ENCODE peak calls at places on chromosomes 3 and 15, in six cellular contexts. One of them, this sample, is unnamed.

GRCh38 chr3:15154326-15154725 is 51.7 kb upstream of the CAPN7 start:
- DNase-seq in GOT3: no peak
- DNase-seq in T-cell: no peak
- DNase-seq in activated CD8-positive, alpha-beta memory T cell treated with anti-CD3 and anti-CD28 coated beads for 48 hours: no peak
- DNase-seq in fibroblast of lung: no peak
- DNase-seq in mucosa of descending colon: no peak
- DNase-seq in this sample: no peak

GRCh38 chr3:169861871-169862270 is 7.9 kb downstream of the LRRC31 start:
- DNase-seq in GOT3: no peak
- DNase-seq in T-cell: no peak
- DNase-seq in fibroblast of lung: no peak
- DNase-seq in activated CD8-positive, alpha-beta memory T cell treated with anti-CD3 and anti-CD28 coated beads for 48 hours: no peak
- DNase-seq in mucosa of descending colon: no peak
- DNase-seq in this sample: no peak

GRCh38 chr15:81050259-81050658 is 49.5 kb downstream of the TLNRD1 start:
- DNase-seq in fibroblast of lung: no peak
- DNase-seq in mucosa of descending colon: no peak
- DNase-seq in GOT3: no peak
- DNase-seq in activated CD8-positive, alpha-beta memory T cell treated with anti-CD3 and anti-CD28 coated beads for 48 hours: no peak
- DNase-seq in T-cell: no peak
- DNase-seq in this sample: no peak

GRCh38 chr3:128423525-128424147 is 43.1 kb downstream of the DNAJB8 start:
- DNase-seq in mucosa of descending colon: no peak
- DNase-seq in T-cell: no peak
- DNase-seq in GOT3: no peak
- DNase-seq in activated CD8-positive, alpha-beta memory T cell treated with anti-CD3 and anti-CD28 coated beads for 48 hours: no peak
- DNase-seq in fibroblast of lung: no peak
- DNase-seq in this sample: no peak

GRCh38 chr3:87233805-87234204 is 6.7 kb downstream of the CHMP2B start:
- DNase-seq in T-cell: no peak
- DNase-seq in activated CD8-positive, alpha-beta memory T cell treated with anti-CD3 and anti-CD28 coated beads for 48 hours: no peak
- DNase-seq in fibroblast of lung: no peak
- DNase-seq in mucosa of descending colon: no peak
- DNase-seq in GOT3: no peak
- DNase-seq in this sample: no peak

GRCh38 chr3:36428444-36428843 is 48.1 kb downstream of the STAC start:
- DNase-seq in GOT3: no peak
- DNase-seq in fibroblast of lung: no peak
- DNase-seq in T-cell: no peak
- DNase-seq in activated CD8-positive, alpha-beta memory T cell treated with anti-CD3 and anti-CD28 coated beads for 48 hours: no peak
- DNase-seq in mucosa of descending colon: no peak
- DNase-seq in this sample: no peak

GRCh38 chr3:158058775-158059174 is 47.4 kb downstream of the SHOX2 start:
- DNase-seq in fibroblast of lung: no peak
- DNase-seq in mucosa of descending colon: no peak
- DNase-seq in activated CD8-positive, alpha-beta memory T cell treated with anti-CD3 and anti-CD28 coated beads for 48 hours: no peak
- DNase-seq in T-cell: no peak
- DNase-seq in GOT3: no peak
- DNase-seq in this sample: no peak

GRCh38 chr15:45522931-45523331 is 376 bp upstream of the SLC30A4 start:
- DNase-seq in T-cell: no peak
- DNase-seq in GOT3: no peak
- DNase-seq in activated CD8-positive, alpha-beta memory T cell treated with anti-CD3 and anti-CD28 coated beads for 48 hours: no peak
- DNase-seq in fibroblast of lung: peak; percentile 53
- DNase-seq in mucosa of descending colon: no peak
- DNase-seq in this sample: no peak